ENCODE peak calls at places on chromosomes 7 and 10, in four cellular contexts. V is WTC11, K is endothelial cell, W is astrocyte of the spinal cord. H is an unnamed sample.

GRCh38 chr10:95289003-95289920 is 1.5 kb downstream of the PDLIM1 start:
- DNase-seq in V (peak), K (no peak), W (no peak), H (no peak)

GRCh38 chr7:47357863-47358262 is 224.0 kb downstream of the TNS3 start:
- DNase-seq in V (no peak), K (no peak), W (no peak), H (no peak)

GRCh38 chr10:103884681-103885139 is 29.3 kb upstream of the SH3PXD2A start:
- DNase-seq in V (peak), K (peak), W (peak), H (peak)

GRCh38 chr7:30566596-30566995 is 28.1 kb upstream of the GARS1 start:
- DNase-seq in V (no peak), K (no peak), W (no peak), H (no peak)

GRCh38 chr7:4074994-4075393 is 607.1 kb upstream of the FOXK1 start:
- DNase-seq in V (no peak), K (no peak), W (no peak), H (no peak)

GRCh38 chr10:80460399-80461207 is 6.5 kb downstream of the TSPAN14 start:
- DNase-seq in V (peak), K (no peak), W (peak), H (no peak)

GRCh38 chr7:50994753-50995319 is 212.1 kb upstream of the GRB10 start:
- DNase-seq in V (no peak), K (no peak), W (no peak), H (no peak)

GRCh38 chr10:1677307-1677939 is 59.9 kb downstream of the ADARB2 start:
- DNase-seq in V (no peak), K (no peak), W (no peak), H (no peak)

GRCh38 chr10:3992374-3993178 is 207.6 kb upstream of the KLF6 start:
- DNase-seq in V (no peak), K (no peak), W (no peak), H (peak)

GRCh38 chr7:21724562-21724961 is 181.7 kb downstream of the DNAH11 start:
- DNase-seq in V (no peak), K (no peak), W (no peak), H (no peak)

GRCh38 chr10:120505866-120506265 is 48.8 kb downstream of the PLPP4 start:
- DNase-seq in V (no peak), K (no peak), W (peak), H (no peak)

GRCh38 chr7:31955021-31955420 is 115.2 kb downstream of the PDE1C start:
- DNase-seq in V (no peak), K (no peak), W (no peak), H (no peak)

GRCh38 chr10:102678842-102679289 is 34.6 kb downstream of the TRIM8 start:
- DNase-seq in V (peak), K (peak), W (peak), H (peak)

GRCh38 chr10:33336606-33337334 is 2.3 kb upstream of the NRP1 start:
- DNase-seq in V (peak), K (peak), W (peak), H (no peak)

GRCh38 chr7:91847881-91848599 is 32.5 kb downstream of the MTERF1 start:
- DNase-seq in V (no peak), K (no peak), W (no peak), H (no peak)

GRCh38 chr7:91846436-91846835 is 34.1 kb downstream of the MTERF1 start:
- DNase-seq in V (no peak), K (no peak), W (no peak), H (no peak)

GRCh38 chr7:91850455-91850854 is 30.0 kb downstream of the MTERF1 start:
- DNase-seq in V (no peak), K (no peak), W (peak), H (no peak)

GRCh38 chr7:91852263-91852741 is 28.2 kb downstream of the MTERF1 start:
- DNase-seq in V (no peak), K (no peak), W (no peak), H (no peak)
- TF ChIP-seq CTCF in V (peak), K (no peak), W (peak), H (peak)

DNA sequence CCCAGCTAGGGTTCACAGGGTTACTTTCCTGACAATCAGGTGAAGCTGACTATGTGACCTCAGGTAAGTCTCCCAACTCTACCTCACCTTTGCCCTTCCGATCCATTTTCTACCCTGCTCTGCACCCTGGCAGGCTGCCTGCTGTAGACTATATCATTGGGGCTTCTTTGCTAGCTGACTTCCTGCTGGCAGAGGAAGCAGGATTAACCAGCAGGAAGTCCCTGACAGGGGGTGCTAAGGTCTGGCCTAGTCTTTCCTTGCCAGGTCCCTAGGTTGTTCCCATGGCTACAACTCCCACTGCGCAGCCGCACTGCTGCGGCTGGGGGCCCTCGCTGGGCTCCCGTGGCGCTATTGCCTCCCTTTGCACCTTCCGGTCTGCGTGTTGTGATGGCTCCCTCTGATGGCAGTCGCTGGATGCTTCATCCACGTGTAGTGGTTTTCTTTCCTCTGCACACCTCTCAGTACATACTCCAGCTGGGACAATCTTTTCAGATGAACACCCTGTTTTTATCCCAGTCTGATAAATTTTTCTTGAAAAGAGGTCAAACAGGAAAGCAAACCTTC is 365.9 kb downstream of the REEP3 start:
- DNase-seq in V (peak), K (peak), W (no peak), H (no peak)
- TF ChIP-seq CTCF in V (peak), K (no peak), W (peak), H (peak)

GRCh38 chr7:132575336-132575986 is 809 bp downstream of the PLXNA4 start:
- DNase-seq in V (peak), K (peak), W (peak), H (peak)
- TF ChIP-seq CTCF in V (no peak), K (no peak), W (peak), H (no peak)

GRCh38 chr10:54402576-54402975 is 398.5 kb downstream of the PCDH15 start:
- DNase-seq in V (no peak), K (peak), W (peak), H (no peak)
- TF ChIP-seq CTCF in V (peak), K (peak), W (peak), H (peak)

DNA sequence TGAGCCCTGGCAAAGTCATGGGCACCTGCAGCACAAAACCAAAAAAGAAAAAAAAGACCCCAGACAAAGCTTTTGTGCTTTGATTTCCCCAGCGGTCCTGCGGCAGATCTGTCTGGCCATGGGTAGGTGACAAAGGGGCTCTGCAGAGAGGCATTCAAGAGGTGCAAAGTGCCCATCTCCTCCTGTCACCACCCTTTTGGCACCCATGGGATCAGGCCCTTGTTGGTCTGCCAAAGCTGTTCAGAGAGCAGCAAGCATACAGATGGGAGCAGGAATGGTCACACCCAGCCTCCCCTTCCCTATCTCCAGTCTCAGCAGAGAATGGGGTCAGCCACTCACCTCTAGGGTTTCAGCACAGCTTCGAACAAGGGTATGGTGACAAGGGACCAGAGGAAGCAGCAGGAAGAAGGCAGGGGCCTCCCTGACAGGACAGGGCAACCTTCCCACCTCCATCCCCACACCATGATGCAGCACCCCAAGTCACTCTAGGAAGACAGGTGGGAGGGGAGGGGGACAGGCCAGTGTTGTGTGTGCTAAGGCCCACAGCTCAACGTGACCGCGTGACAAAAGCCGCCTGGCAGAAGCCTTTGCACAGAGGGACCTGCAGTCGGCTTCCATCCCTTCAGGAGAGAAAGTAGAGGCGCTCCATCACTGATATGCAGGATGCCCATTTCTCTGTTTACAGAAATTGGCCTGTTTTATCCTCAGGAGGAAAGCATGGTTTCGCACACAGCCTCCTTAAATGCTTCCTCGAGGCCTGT is 6.3 kb downstream of the CAMK2G start:
- DNase-seq in V (no peak), K (no peak), W (no peak), H (no peak)
- TF ChIP-seq CTCF in V (no peak), K (no peak), W (no peak), H (no peak)

DNA sequence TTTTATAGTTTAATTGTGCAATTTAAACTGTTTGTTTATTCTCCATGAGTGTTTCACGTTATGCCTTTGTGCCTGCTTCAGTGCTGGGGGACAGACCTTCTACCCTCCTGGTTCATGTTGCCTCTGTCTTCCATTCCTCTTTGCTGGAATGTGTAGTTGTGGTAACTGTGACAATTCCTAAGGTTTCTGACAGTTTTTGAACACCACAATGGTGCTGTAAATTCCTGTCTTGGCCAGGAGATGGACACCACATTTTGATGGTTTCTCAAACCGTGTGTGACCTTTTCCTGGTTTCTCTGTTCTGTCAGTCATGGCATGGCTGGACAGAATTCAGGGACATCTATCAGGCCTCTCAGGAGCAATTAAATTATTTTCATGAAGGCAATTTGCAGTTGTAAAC is 201.8 kb downstream of the BICC1 start:
- DNase-seq in V (no peak), K (no peak), W (no peak), H (no peak)
- TF ChIP-seq CTCF in V (no peak), K (no peak), W (no peak), H (no peak)

GRCh38 chr10:46229144-46229563 is 57.6 kb upstream of the ANTXRL start:
- DNase-seq in V (peak), K (peak), W (no peak), H (peak)
- TF ChIP-seq CTCF in V (peak), K (peak), W (peak), H (peak)

GRCh38 chr7:82736633-82737032 is 293.1 kb upstream of the CACNA2D1 start:
- DNase-seq in V (no peak), K (no peak), W (no peak), H (no peak)

GRCh38 chr7:82742163-82742562 is 298.6 kb upstream of the CACNA2D1 start:
- DNase-seq in V (no peak), K (no peak), W (no peak), H (no peak)

GRCh38 chr7:82741493-82741892 is 297.9 kb upstream of the CACNA2D1 start:
- DNase-seq in V (no peak), K (no peak), W (no peak), H (no peak)

GRCh38 chr7:82745117-82745516 is 301.5 kb upstream of the CACNA2D1 start:
- DNase-seq in V (peak), K (no peak), W (peak), H (no peak)

DNA sequence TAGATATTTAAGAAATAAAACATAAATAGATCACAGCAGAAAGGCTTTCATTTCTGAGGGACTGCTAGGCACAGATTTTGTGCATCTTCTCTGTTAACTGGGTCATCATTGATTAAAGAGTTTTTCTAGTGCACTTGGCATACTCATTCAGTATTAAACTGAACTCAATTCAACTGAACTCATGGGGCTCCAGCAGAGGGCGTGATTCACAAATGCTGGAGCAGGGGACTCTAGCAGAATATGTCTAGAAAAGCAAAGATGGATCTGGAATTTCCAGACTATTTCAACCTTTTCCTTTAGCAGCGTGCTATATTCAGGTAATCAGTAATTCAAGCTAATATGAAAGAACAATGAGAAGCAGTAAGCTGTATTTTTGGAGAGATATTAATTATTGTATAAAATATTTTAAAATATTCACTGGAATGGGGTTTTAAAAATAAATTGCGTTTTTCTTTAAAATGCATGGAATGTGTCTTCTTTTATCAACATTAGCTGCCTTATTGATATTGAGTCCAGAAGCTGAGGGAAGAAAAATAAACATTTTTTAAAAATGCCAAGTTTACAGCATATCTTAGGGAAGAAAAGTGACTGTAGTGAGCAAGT is 296.8 kb upstream of the CACNA2D1 start:
- DNase-seq in V (peak), K (peak), W (peak), H (peak)
- TF ChIP-seq CTCF in V (peak), K (peak), W (peak), H (peak)

GRCh38 chr7:27605689-27606269 is 56.9 kb downstream of the HIBADH start:
- DNase-seq in V (no peak), K (peak), W (peak), H (no peak)
- TF ChIP-seq CTCF in V (no peak), K (peak), W (peak), H (peak)